ENCODE peak calls at places on chromosomes 4 and X, in ten cellular contexts. Z is transverse colon; J is colonic mucosa; T is IMR-90; D is upper lobe of right lung; G is breast epithelium; L is CD8-positive, alpha-beta T cell; K is GM23338; V is mammary epithelial cell; E is HAP-1. R is an unnamed sample. For H3K36me3, the result is how much of the 10 kb centered on the place peaks cover.

GRCh38 chr4:78544681-78545080 is 6.9 kb upstream of the ANXA3 start:
- DNase-seq in Z (no peak), J (no peak), T (peak), D (no peak), G (no peak), L (no peak), K (no peak), V (no peak), E (no peak), R (no peak)

GRCh38 chr4:54384563-54384962 is 155.5 kb downstream of the PDGFRA start:
- DNase-seq in Z (peak), J (peak), T (peak), D (no peak), G (no peak), L (no peak), K (peak), V (peak), E (peak), R (no peak)

GRCh38 chr4:53013873-53014272 is 151.8 kb downstream of the RASL11B start:
- DNase-seq in Z (no peak), J (no peak), T (no peak), D (no peak), G (no peak), L (no peak), K (no peak), V (no peak), E (no peak), R (no peak)

GRCh38 chrX:118975831-118976598 is 1.6 kb downstream of the LONRF3 start:
- DNase-seq in Z (peak), J (peak), T (peak), D (peak), G (peak), L (peak), K (peak), V (no peak), E (peak), R (peak)

GRCh38 chrX:136347706-136348105 is 46.9 kb downstream of the ADGRG4 start:
- DNase-seq in Z (no peak), J (no peak), T (no peak), D (no peak), G (no peak), L (no peak), K (no peak), V (peak), E (no peak), R (no peak)

GRCh38 chr4:153759407-153760226 is at the start of gene RNF175:
- DNase-seq in Z (no peak), J (no peak), T (no peak), D (no peak), G (no peak), L (no peak), K (peak), V (no peak), E (no peak), R (peak)

GRCh38 chr4:61201562-61202099 is 1.5 kb downstream of the ADGRL3 start:
- DNase-seq in Z (no peak), J (no peak), T (no peak), D (no peak), G (no peak), L (no peak), K (peak), V (peak), E (peak), R (peak)

GRCh38 chrX:121165930-121166359 is 118.5 kb downstream of the GLUD2 start:
- DNase-seq in Z (no peak), J (no peak), T (no peak), D (no peak), G (no peak), L (no peak), K (no peak), V (no peak), E (no peak), R (no peak)

GRCh38 chr4:124610214-124610613 is 102.3 kb downstream of the ANKRD50 start:
- DNase-seq in Z (no peak), J (no peak), T (no peak), D (no peak), G (no peak), L (no peak), K (peak), V (peak), E (no peak), R (no peak)

GRCh38 chrX:112642349-112642748 is 37.4 kb downstream of the LHFPL1 start:
- DNase-seq in Z (peak), J (peak), T (peak), D (no peak), G (no peak), L (peak), K (peak), V (peak), E (peak), R (no peak)

GRCh38 chr4:107131295-107131694 is 95.2 kb upstream of the DKK2 start:
- DNase-seq in Z (no peak), J (no peak), T (peak), D (no peak), G (no peak), L (no peak), K (no peak), V (no peak), E (no peak), R (no peak)

GRCh38 chrX:153560466-153560865 is 38.5 kb downstream of the CCNQ start:
- DNase-seq in Z (no peak), J (no peak), T (no peak), D (no peak), G (no peak), L (no peak), K (no peak), V (no peak), E (no peak), R (no peak)

GRCh38 chr4:92071587-92071986 is 232.2 kb upstream of the GRID2 start:
- DNase-seq in Z (no peak), J (no peak), T (no peak), D (no peak), G (no peak), L (no peak), K (no peak), V (no peak), E (no peak), R (no peak)

GRCh38 chr4:92064574-92064973 is 239.2 kb upstream of the GRID2 start:
- DNase-seq in Z (no peak), J (no peak), T (no peak), D (no peak), G (no peak), L (no peak), K (no peak), V (no peak), E (no peak), R (no peak)

GRCh38 chr4:92066485-92066884 is 237.3 kb upstream of the GRID2 start:
- DNase-seq in Z (no peak), J (no peak), T (no peak), D (no peak), G (no peak), L (no peak), K (no peak), V (no peak), E (no peak), R (no peak)
- H3K36me3 ChIP-seq in Z (under half), J (under half), T (under half), D (under half), G (under half), L (under half), K (under half), V (under half), E (under half), R (under half)

DNA sequence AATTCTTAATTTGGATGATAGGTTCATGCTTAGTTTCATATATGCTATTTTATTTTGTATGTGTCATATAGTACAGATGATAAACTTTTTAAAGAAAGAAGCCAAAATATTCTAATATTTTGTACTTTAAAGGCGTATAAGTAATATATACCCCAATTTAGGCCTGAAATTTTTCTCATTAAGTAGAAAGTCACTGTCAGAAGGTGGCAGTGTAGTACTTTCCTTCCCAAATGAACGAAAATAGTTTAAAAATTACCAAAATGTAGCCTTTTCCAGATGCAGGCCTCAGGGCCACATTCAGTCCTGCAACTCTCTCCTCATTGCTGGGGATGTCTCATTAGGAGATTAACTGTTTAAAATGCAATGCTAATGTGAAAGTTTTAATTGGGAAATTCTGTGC is 1263.6 kb downstream of the C4orf33 start:
- DNase-seq in Z (no peak), J (no peak), T (peak), D (no peak), G (no peak), L (no peak), K (peak), V (no peak), E (no peak), R (no peak)
- H3K4me3 ChIP-seq in Z (no peak), J (no peak), T (no peak), D (no peak), G (no peak), L (no peak), K (no peak), V (no peak), E (no peak), R (no peak)

GRCh38 chr4:38097818-38098217 is 137.6 kb downstream of the PTTG2 start:
- DNase-seq in Z (no peak), J (no peak), T (no peak), D (no peak), G (no peak), L (no peak), K (no peak), V (no peak), E (no peak), R (no peak)

GRCh38 chr4:38100474-38101255 is 140.5 kb downstream of the PTTG2 start:
- DNase-seq in Z (no peak), J (no peak), T (no peak), D (no peak), G (no peak), L (no peak), K (no peak), V (peak), E (no peak), R (no peak)

GRCh38 chr4:38101563-38101962 is 141.4 kb downstream of the PTTG2 start:
- DNase-seq in Z (no peak), J (no peak), T (peak), D (no peak), G (no peak), L (no peak), K (no peak), V (peak), E (no peak), R (no peak)

GRCh38 chr4:38099020-38099600 is 138.9 kb downstream of the PTTG2 start:
- DNase-seq in Z (no peak), J (no peak), T (no peak), D (no peak), G (no peak), L (no peak), K (no peak), V (no peak), E (no peak), R (no peak)

GRCh38 chr4:38099908-38100407 is 139.8 kb downstream of the PTTG2 start:
- DNase-seq in Z (no peak), J (no peak), T (peak), D (no peak), G (no peak), L (no peak), K (no peak), V (peak), E (no peak), R (no peak)
- H3K36me3 ChIP-seq in Z (under half), J (under half), T (under half), D (under half), G (under half), L (under half), K (under half), V (under half), E (under half), R (under half)

GRCh38 chrX:17737707-17738001 is 361 bp downstream of the SCML1 start:
- DNase-seq in Z (no peak), J (no peak), T (no peak), D (no peak), G (no peak), L (peak), K (no peak), V (no peak), E (no peak), R (no peak)

GRCh38 chrX:17736478-17736855 is 826 bp upstream of the SCML1 start:
- DNase-seq in Z (no peak), J (no peak), T (no peak), D (no peak), G (no peak), L (no peak), K (no peak), V (no peak), E (no peak), R (no peak)

GRCh38 chrX:17738737-17739535 is 1.6 kb downstream of the SCML1 start:
- DNase-seq in Z (no peak), J (no peak), T (no peak), D (no peak), G (no peak), L (no peak), K (no peak), V (no peak), E (no peak), R (no peak)

GRCh38 chrX:17736856-17737706 is at the start of gene SCML1:
- DNase-seq in Z (peak), J (peak), T (peak), D (peak), G (peak), L (peak), K (peak), V (peak), E (peak), R (peak)

DNA sequence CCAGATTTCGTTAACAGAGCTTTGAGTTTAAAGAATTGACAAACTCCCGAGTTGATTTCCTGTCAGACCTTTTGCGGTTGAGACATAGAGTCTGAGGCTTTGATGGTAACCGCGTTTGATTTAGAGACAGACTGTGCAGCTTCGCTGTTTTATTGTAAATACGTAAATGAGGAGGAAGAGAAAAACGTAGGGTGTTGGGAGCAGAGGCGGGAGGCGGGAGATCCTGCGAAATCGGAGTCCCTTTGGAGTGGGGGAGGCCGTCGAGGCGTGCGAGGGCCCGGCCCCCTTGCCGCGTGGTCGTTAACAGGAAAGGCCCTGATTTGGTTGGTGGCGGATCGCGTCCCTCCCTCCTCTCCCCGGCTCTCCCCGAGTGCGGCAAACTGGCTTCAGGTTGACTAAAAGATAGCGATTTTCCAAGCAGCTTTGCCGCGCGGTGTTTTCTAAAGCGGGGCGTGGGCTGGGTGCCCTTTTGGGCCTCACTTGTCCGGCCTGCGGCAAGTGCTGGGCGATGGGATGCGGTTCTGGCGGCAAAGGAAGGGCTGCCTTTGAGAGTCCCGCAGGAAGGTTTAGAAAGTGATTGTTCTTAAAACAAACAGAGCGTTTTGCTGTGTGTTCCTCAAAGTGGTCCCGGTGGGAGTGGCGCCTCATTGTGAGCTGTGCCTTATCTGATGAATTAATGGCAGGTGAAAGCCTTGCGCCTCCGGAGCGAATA is 865 bp downstream of the SCML1 start:
- DNase-seq in Z (peak), J (peak), T (peak), D (peak), G (peak), L (peak), K (peak), V (peak), E (peak), R (peak)
- H3K4me3 ChIP-seq in Z (peak), J (peak), T (peak), D (peak), G (peak), L (peak), K (peak), V (peak), E (peak), R (peak)

GRCh38 chr4:25800253-25800652 is 62.5 kb downstream of the SEL1L3 start:
- DNase-seq in Z (no peak), J (no peak), T (no peak), D (no peak), G (no peak), L (no peak), K (no peak), V (no peak), E (no peak), R (no peak)
- H3K36me3 ChIP-seq in Z (under half), J (under half), T (under half), D (under half), G (under half), L (under half), K (under half), V (under half), E (under half), R (under half)

GRCh38 chr4:47831026-47831689 is 6.7 kb downstream of the CORIN start:
- DNase-seq in Z (no peak), J (no peak), T (no peak), D (no peak), G (no peak), L (no peak), K (no peak), V (no peak), E (no peak), R (no peak)

GRCh38 chr4:47824844-47825243 is 13.0 kb downstream of the CORIN start:
- DNase-seq in Z (no peak), J (no peak), T (no peak), D (no peak), G (no peak), L (no peak), K (peak), V (no peak), E (no peak), R (no peak)

GRCh38 chr4:47829438-47829837 is 8.4 kb downstream of the CORIN start:
- DNase-seq in Z (no peak), J (no peak), T (no peak), D (no peak), G (no peak), L (no peak), K (no peak), V (no peak), E (no peak), R (no peak)

GRCh38 chr4:47830263-47831025 is 7.4 kb downstream of the CORIN start:
- DNase-seq in Z (no peak), J (no peak), T (peak), D (no peak), G (no peak), L (no peak), K (no peak), V (no peak), E (no peak), R (no peak)

DNA sequence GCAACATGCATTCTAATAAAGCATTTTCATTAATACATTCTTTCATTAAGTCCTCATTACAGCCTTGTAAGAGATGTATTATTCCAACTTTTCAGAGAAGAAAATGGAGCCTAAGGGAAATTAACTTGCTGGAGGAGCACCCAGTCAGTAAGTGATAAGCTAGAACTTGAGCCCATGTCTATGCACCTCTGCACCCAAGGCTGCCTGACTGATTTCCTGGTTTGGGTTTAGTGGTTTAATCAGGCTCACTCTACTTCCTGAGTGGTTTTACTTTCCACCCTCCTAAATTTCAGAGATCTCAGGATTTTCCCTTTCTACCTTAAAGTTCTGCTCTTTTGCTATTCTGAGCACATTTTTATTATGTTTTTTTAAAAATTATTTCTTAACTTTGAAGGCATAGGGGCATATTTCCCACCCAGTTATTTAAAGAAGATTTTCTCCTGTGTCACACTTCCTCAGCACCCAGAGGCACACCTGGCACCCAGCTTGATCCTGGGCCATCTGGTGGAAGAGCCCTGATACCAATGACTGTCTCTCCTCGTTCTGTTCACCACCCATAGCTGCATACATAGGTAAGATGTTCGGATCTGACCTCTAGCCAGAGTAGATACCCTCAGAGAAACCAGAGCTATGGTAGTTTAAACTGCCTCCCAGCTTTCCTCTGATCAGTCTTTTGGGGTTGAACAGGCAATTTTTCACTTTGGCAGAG is 10.4 kb downstream of the CORIN start:
- DNase-seq in Z (no peak), J (no peak), T (no peak), D (no peak), G (no peak), L (no peak), K (no peak), V (no peak), E (no peak), R (no peak)
- H3K4me3 ChIP-seq in Z (no peak), J (no peak), T (no peak), D (no peak), G (no peak), L (no peak), K (no peak), V (no peak), E (no peak), R (no peak)

GRCh38 chr4:147638942-147639341 is 21.7 kb downstream of the TMEM184C start:
- DNase-seq in Z (no peak), J (no peak), T (peak), D (no peak), G (no peak), L (no peak), K (no peak), V (peak), E (no peak), R (no peak)
- H3K36me3 ChIP-seq in Z (under half), J (under half), T (under half), D (half or more), G (under half), L (under half), K (under half), V (under half), E (under half), R (under half)

GRCh38 chrX:42738552-42738951 is 39.4 kb downstream of the PPP1R2C start:
- DNase-seq in Z (no peak), J (no peak), T (no peak), D (no peak), G (no peak), L (no peak), K (no peak), V (no peak), E (no peak), R (no peak)

GRCh38 chrX:42739258-42739657 is 38.7 kb downstream of the PPP1R2C start:
- DNase-seq in Z (no peak), J (no peak), T (no peak), D (no peak), G (no peak), L (no peak), K (no peak), V (no peak), E (no peak), R (no peak)

GRCh38 chrX:42740456-42740855 is 37.5 kb downstream of the PPP1R2C start:
- DNase-seq in Z (no peak), J (no peak), T (no peak), D (no peak), G (no peak), L (no peak), K (no peak), V (no peak), E (no peak), R (no peak)

GRCh38 chrX:42739771-42740170 is 38.2 kb downstream of the PPP1R2C start:
- DNase-seq in Z (no peak), J (no peak), T (no peak), D (no peak), G (no peak), L (no peak), K (no peak), V (no peak), E (no peak), R (no peak)
- H3K4me3 ChIP-seq in Z (no peak), J (no peak), T (no peak), D (no peak), G (no peak), L (no peak), K (no peak), V (no peak), E (no peak), R (no peak)

R was measured in aorta.